ENCODE peak calls at places on chromosomes 4 and X, in nine cellular contexts. G, Y, O, C, V, B, J, H and F are unnamed samples.

GRCh38 chr4:160848489-160848888 is 1315.3 kb downstream of the FSTL5 start:
- DNase-seq in G (no peak), Y (no peak), O (no peak), C (no peak), V (no peak), B (no peak), J (no peak), H (no peak), F (no peak)

GRCh38 chr4:140005699-140006098 is 148.3 kb downstream of the MAML3 start:
- DNase-seq in G (no peak), Y (no peak), O (no peak), C (no peak), V (no peak), B (no peak), J (no peak), H (no peak), F (peak; percentile 4)

GRCh38 chr4:59400334-59400733 is 1799.8 kb upstream of the ADGRL3 start:
- DNase-seq in G (no peak), Y (no peak), O (no peak), C (no peak), V (no peak), B (no peak), J (no peak), H (no peak), F (no peak)

GRCh38 chrX:85113746-85114145 is 110.1 kb downstream of the APOOL start:
- DNase-seq in G (no peak), Y (no peak), O (no peak), C (no peak), V (no peak), B (no peak), J (no peak), H (no peak), F (no peak)

GRCh38 chr4:7967501-7968261 is 28.0 kb upstream of the AFAP1 start:
- DNase-seq in G (peak; percentile 72), Y (no peak), O (peak; percentile 39), C (peak; percentile 25), V (no peak), B (peak; percentile 61), J (no peak), H (no peak), F (no peak)

GRCh38 chr4:68700152-68700551 is 29.7 kb upstream of the UGT2B15 start:
- DNase-seq in G (no peak), Y (no peak), O (no peak), C (no peak), V (no peak), B (no peak), J (no peak), H (no peak), F (no peak)

GRCh38 chrX:120824021-120824420 is 51.6 kb downstream of the CT47B1 start:
- DNase-seq in G (no peak), Y (no peak), O (no peak), C (no peak), V (no peak), B (no peak), J (no peak), H (no peak), F (no peak)

GRCh38 chr4:7422898-7423180 is 11.9 kb downstream of the PSAPL1 start:
- DNase-seq in G (no peak), Y (no peak), O (no peak), C (no peak), V (no peak), B (no peak), J (no peak), H (no peak), F (no peak)

GRCh38 chr4:158268553-158268952 is 58.3 kb downstream of the TMEM144 start:
- DNase-seq in G (no peak), Y (no peak), O (no peak), C (no peak), V (no peak), B (no peak), J (no peak), H (no peak), F (no peak)

GRCh38 chr4:23382880-23383279 is 507.0 kb downstream of the PPARGC1A start:
- DNase-seq in G (no peak), Y (no peak), O (no peak), C (no peak), V (no peak), B (no peak), J (no peak), H (no peak), F (no peak)

GRCh38 chr4:119746951-119747350 is 118.3 kb upstream of the PDE5A start:
- DNase-seq in G (no peak), Y (no peak), O (no peak), C (no peak), V (no peak), B (no peak), J (no peak), H (no peak), F (no peak)